ENCODE peak calls at places on chromosome 21, in seven cellular contexts. One of them, this sample, is unnamed.

GRCh38 chr21:45992311-45993209 is 11.0 kb downstream of the COL6A1 start:
- DNase-seq in A549: no peak
- DNase-seq in KBM-7: no peak
- DNase-seq in omental fat pad: peak
- DNase-seq in progenitor cell of endocrine pancreas: no peak
- DNase-seq in GM18507: no peak
- DNase-seq in stimulated activated CD4-positive, alpha-beta T cell treated with anti-CD3 and anti-CD28 coated beads, Interleukin-4, amount 100 ng/mL, for 48 hours: no peak
- DNase-seq in this sample: no peak

GRCh38 chr21:45642122-45642813 is 1.3 kb upstream of the PCBP3 start:
- DNase-seq in A549: no peak
- DNase-seq in KBM-7: no peak
- DNase-seq in omental fat pad: no peak
- DNase-seq in progenitor cell of endocrine pancreas: no peak
- DNase-seq in GM18507: no peak
- DNase-seq in stimulated activated CD4-positive, alpha-beta T cell treated with anti-CD3 and anti-CD28 coated beads, Interleukin-4, amount 100 ng/mL, for 48 hours: no peak
- DNase-seq in this sample: no peak

GRCh38 chr21:45981641-45982255 is at the start of gene COL6A1:
- DNase-seq in A549: no peak
- DNase-seq in KBM-7: peak
- DNase-seq in omental fat pad: no peak
- DNase-seq in progenitor cell of endocrine pancreas: peak
- DNase-seq in GM18507: no peak
- DNase-seq in stimulated activated CD4-positive, alpha-beta T cell treated with anti-CD3 and anti-CD28 coated beads, Interleukin-4, amount 100 ng/mL, for 48 hours: no peak
- DNase-seq in this sample: no peak

GRCh38 chr21:26941436-26941835 is 25.5 kb downstream of the ADAMTS5 start:
- DNase-seq in A549: no peak
- DNase-seq in KBM-7: no peak
- DNase-seq in omental fat pad: no peak
- DNase-seq in progenitor cell of endocrine pancreas: no peak
- DNase-seq in GM18507: no peak
- DNase-seq in stimulated activated CD4-positive, alpha-beta T cell treated with anti-CD3 and anti-CD28 coated beads, Interleukin-4, amount 100 ng/mL, for 48 hours: no peak
- DNase-seq in this sample: no peak

GRCh38 chr21:32770514-32771133 is 931 bp downstream of the PAXBP1 start:
- DNase-seq in A549: no peak
- DNase-seq in KBM-7: peak
- DNase-seq in omental fat pad: no peak
- DNase-seq in progenitor cell of endocrine pancreas: no peak
- DNase-seq in GM18507: no peak
- DNase-seq in stimulated activated CD4-positive, alpha-beta T cell treated with anti-CD3 and anti-CD28 coated beads, Interleukin-4, amount 100 ng/mL, for 48 hours: no peak
- DNase-seq in this sample: peak

GRCh38 chr21:31279986-31280385 is 64.1 kb downstream of the TIAM1 start:
- DNase-seq in A549: no peak
- DNase-seq in KBM-7: no peak
- DNase-seq in omental fat pad: no peak
- DNase-seq in progenitor cell of endocrine pancreas: no peak
- DNase-seq in GM18507: no peak
- DNase-seq in stimulated activated CD4-positive, alpha-beta T cell treated with anti-CD3 and anti-CD28 coated beads, Interleukin-4, amount 100 ng/mL, for 48 hours: no peak
- DNase-seq in this sample: no peak

GRCh38 chr21:41611966-41612606 is 104.1 kb upstream of the TMPRSS2 start:
- DNase-seq in A549: peak
- DNase-seq in KBM-7: peak
- DNase-seq in omental fat pad: no peak
- DNase-seq in progenitor cell of endocrine pancreas: no peak
- DNase-seq in GM18507: no peak
- DNase-seq in stimulated activated CD4-positive, alpha-beta T cell treated with anti-CD3 and anti-CD28 coated beads, Interleukin-4, amount 100 ng/mL, for 48 hours: no peak
- DNase-seq in this sample: peak

GRCh38 chr21:17441370-17441769 is 71.5 kb upstream of the CXADR start:
- DNase-seq in A549: no peak
- DNase-seq in KBM-7: no peak
- DNase-seq in omental fat pad: no peak
- DNase-seq in progenitor cell of endocrine pancreas: no peak
- DNase-seq in GM18507: no peak
- DNase-seq in stimulated activated CD4-positive, alpha-beta T cell treated with anti-CD3 and anti-CD28 coated beads, Interleukin-4, amount 100 ng/mL, for 48 hours: no peak
- DNase-seq in this sample: no peak

GRCh38 chr21:27380303-27380702 is 413.4 kb upstream of the ADAMTS5 start:
- DNase-seq in A549: no peak
- DNase-seq in KBM-7: no peak
- DNase-seq in omental fat pad: no peak
- DNase-seq in progenitor cell of endocrine pancreas: no peak
- DNase-seq in GM18507: no peak
- DNase-seq in stimulated activated CD4-positive, alpha-beta T cell treated with anti-CD3 and anti-CD28 coated beads, Interleukin-4, amount 100 ng/mL, for 48 hours: no peak
- DNase-seq in this sample: no peak

GRCh38 chr21:15775981-15776380 is 46.2 kb downstream of the USP25 start:
- DNase-seq in A549: no peak
- DNase-seq in KBM-7: no peak
- DNase-seq in omental fat pad: no peak
- DNase-seq in progenitor cell of endocrine pancreas: no peak
- DNase-seq in GM18507: no peak
- DNase-seq in stimulated activated CD4-positive, alpha-beta T cell treated with anti-CD3 and anti-CD28 coated beads, Interleukin-4, amount 100 ng/mL, for 48 hours: no peak
- DNase-seq in this sample: no peak

GRCh38 chr21:17612023-17612564 is 607 bp downstream of the BTG3 start:
- DNase-seq in A549: no peak
- DNase-seq in KBM-7: no peak
- DNase-seq in omental fat pad: peak
- DNase-seq in progenitor cell of endocrine pancreas: peak
- DNase-seq in GM18507: no peak
- DNase-seq in stimulated activated CD4-positive, alpha-beta T cell treated with anti-CD3 and anti-CD28 coated beads, Interleukin-4, amount 100 ng/mL, for 48 hours: peak
- DNase-seq in this sample: peak

GRCh38 chr21:25507522-25507921 is 99.8 kb downstream of the MRPL39 start:
- DNase-seq in A549: no peak
- DNase-seq in KBM-7: peak
- DNase-seq in omental fat pad: no peak
- DNase-seq in progenitor cell of endocrine pancreas: no peak
- DNase-seq in GM18507: no peak
- DNase-seq in stimulated activated CD4-positive, alpha-beta T cell treated with anti-CD3 and anti-CD28 coated beads, Interleukin-4, amount 100 ng/mL, for 48 hours: no peak
- DNase-seq in this sample: peak

GRCh38 chr21:28823464-28823863 is 169.2 kb downstream of the LTN1 start:
- DNase-seq in A549: no peak
- DNase-seq in KBM-7: no peak
- DNase-seq in omental fat pad: no peak
- DNase-seq in progenitor cell of endocrine pancreas: no peak
- DNase-seq in GM18507: no peak
- DNase-seq in stimulated activated CD4-positive, alpha-beta T cell treated with anti-CD3 and anti-CD28 coated beads, Interleukin-4, amount 100 ng/mL, for 48 hours: no peak
- DNase-seq in this sample: no peak

GRCh38 chr21:24941316-24942185 is 665.7 kb downstream of the MRPL39 start:
- DNase-seq in A549: no peak
- DNase-seq in KBM-7: no peak
- DNase-seq in omental fat pad: no peak
- DNase-seq in progenitor cell of endocrine pancreas: no peak
- DNase-seq in GM18507: no peak
- DNase-seq in stimulated activated CD4-positive, alpha-beta T cell treated with anti-CD3 and anti-CD28 coated beads, Interleukin-4, amount 100 ng/mL, for 48 hours: no peak
- DNase-seq in this sample: no peak

GRCh38 chr21:38327984-38328383 is 71.2 kb downstream of the KCNJ15 start:
- DNase-seq in A549: no peak
- DNase-seq in KBM-7: no peak
- DNase-seq in omental fat pad: no peak
- DNase-seq in progenitor cell of endocrine pancreas: no peak
- DNase-seq in GM18507: no peak
- DNase-seq in stimulated activated CD4-positive, alpha-beta T cell treated with anti-CD3 and anti-CD28 coated beads, Interleukin-4, amount 100 ng/mL, for 48 hours: no peak
- DNase-seq in this sample: no peak

GRCh38 chr21:35284199-35284598 is 235.1 kb upstream of the RUNX1 start:
- DNase-seq in A549: no peak
- DNase-seq in KBM-7: no peak
- DNase-seq in omental fat pad: no peak
- DNase-seq in progenitor cell of endocrine pancreas: no peak
- DNase-seq in GM18507: no peak
- DNase-seq in stimulated activated CD4-positive, alpha-beta T cell treated with anti-CD3 and anti-CD28 coated beads, Interleukin-4, amount 100 ng/mL, for 48 hours: no peak
- DNase-seq in this sample: no peak

GRCh38 chr21:39332175-39332574 is 16.7 kb downstream of the HMGN1 start:
- DNase-seq in A549: no peak
- DNase-seq in KBM-7: no peak
- DNase-seq in omental fat pad: no peak
- DNase-seq in progenitor cell of endocrine pancreas: no peak
- DNase-seq in GM18507: no peak
- DNase-seq in stimulated activated CD4-positive, alpha-beta T cell treated with anti-CD3 and anti-CD28 coated beads, Interleukin-4, amount 100 ng/mL, for 48 hours: no peak
- DNase-seq in this sample: no peak

GRCh38 chr21:34698270-34699015 is 29.6 kb downstream of the CLIC6 start:
- DNase-seq in A549: no peak
- DNase-seq in KBM-7: no peak
- DNase-seq in omental fat pad: no peak
- DNase-seq in progenitor cell of endocrine pancreas: no peak
- DNase-seq in GM18507: no peak
- DNase-seq in stimulated activated CD4-positive, alpha-beta T cell treated with anti-CD3 and anti-CD28 coated beads, Interleukin-4, amount 100 ng/mL, for 48 hours: no peak
- DNase-seq in this sample: no peak

GRCh38 chr21:44353200-44353970 is at the start of gene TRPM2:
- DNase-seq in A549: no peak
- DNase-seq in KBM-7: peak
- DNase-seq in omental fat pad: no peak
- DNase-seq in progenitor cell of endocrine pancreas: no peak
- DNase-seq in GM18507: no peak
- DNase-seq in stimulated activated CD4-positive, alpha-beta T cell treated with anti-CD3 and anti-CD28 coated beads, Interleukin-4, amount 100 ng/mL, for 48 hours: no peak
- DNase-seq in this sample: peak

GRCh38 chr21:16534408-16535099 is 804.8 kb downstream of the USP25 start:
- DNase-seq in A549: peak
- DNase-seq in KBM-7: no peak
- DNase-seq in omental fat pad: peak
- DNase-seq in progenitor cell of endocrine pancreas: no peak
- DNase-seq in GM18507: no peak
- DNase-seq in stimulated activated CD4-positive, alpha-beta T cell treated with anti-CD3 and anti-CD28 coated beads, Interleukin-4, amount 100 ng/mL, for 48 hours: no peak
- DNase-seq in this sample: no peak

GRCh38 chr21:16073571-16073970 is 343.8 kb downstream of the USP25 start:
- DNase-seq in A549: no peak
- DNase-seq in KBM-7: no peak
- DNase-seq in omental fat pad: no peak
- DNase-seq in progenitor cell of endocrine pancreas: no peak
- DNase-seq in GM18507: no peak
- DNase-seq in stimulated activated CD4-positive, alpha-beta T cell treated with anti-CD3 and anti-CD28 coated beads, Interleukin-4, amount 100 ng/mL, for 48 hours: no peak
- DNase-seq in this sample: no peak

GRCh38 chr21:36188937-36189336 is 32.3 kb downstream of the DOP1B start:
- DNase-seq in A549: no peak
- DNase-seq in KBM-7: no peak
- DNase-seq in omental fat pad: no peak
- DNase-seq in progenitor cell of endocrine pancreas: no peak
- DNase-seq in GM18507: no peak
- DNase-seq in stimulated activated CD4-positive, alpha-beta T cell treated with anti-CD3 and anti-CD28 coated beads, Interleukin-4, amount 100 ng/mL, for 48 hours: no peak
- DNase-seq in this sample: no peak

GRCh38 chr21:46081022-46081861 is 16.7 kb upstream of the COL6A2 start:
- DNase-seq in A549: no peak
- DNase-seq in KBM-7: no peak
- DNase-seq in omental fat pad: no peak
- DNase-seq in progenitor cell of endocrine pancreas: peak
- DNase-seq in GM18507: no peak
- DNase-seq in stimulated activated CD4-positive, alpha-beta T cell treated with anti-CD3 and anti-CD28 coated beads, Interleukin-4, amount 100 ng/mL, for 48 hours: no peak
- DNase-seq in this sample: no peak

GRCh38 chr21:45326834-45327457 is 39.3 kb upstream of the POFUT2 start:
- DNase-seq in A549: no peak
- DNase-seq in KBM-7: no peak
- DNase-seq in omental fat pad: no peak
- DNase-seq in progenitor cell of endocrine pancreas: no peak
- DNase-seq in GM18507: no peak
- DNase-seq in stimulated activated CD4-positive, alpha-beta T cell treated with anti-CD3 and anti-CD28 coated beads, Interleukin-4, amount 100 ng/mL, for 48 hours: no peak
- DNase-seq in this sample: no peak

GRCh38 chr21:37914211-37914900 is 1.9 kb downstream of the KCNJ6 start:
- DNase-seq in A549: no peak
- DNase-seq in KBM-7: peak
- DNase-seq in omental fat pad: no peak
- DNase-seq in progenitor cell of endocrine pancreas: peak
- DNase-seq in GM18507: no peak
- DNase-seq in stimulated activated CD4-positive, alpha-beta T cell treated with anti-CD3 and anti-CD28 coated beads, Interleukin-4, amount 100 ng/mL, for 48 hours: peak
- DNase-seq in this sample: no peak

GRCh38 chr21:34198232-34199120 is 125.1 kb downstream of the MRPS6 start:
- DNase-seq in A549: no peak
- DNase-seq in KBM-7: peak
- DNase-seq in omental fat pad: no peak
- DNase-seq in progenitor cell of endocrine pancreas: no peak
- DNase-seq in GM18507: no peak
- DNase-seq in stimulated activated CD4-positive, alpha-beta T cell treated with anti-CD3 and anti-CD28 coated beads, Interleukin-4, amount 100 ng/mL, for 48 hours: no peak
- DNase-seq in this sample: no peak

GRCh38 chr21:15063821-15064575 is 802 bp downstream of the NRIP1 start:
- DNase-seq in A549: peak
- DNase-seq in KBM-7: peak
- DNase-seq in omental fat pad: no peak
- DNase-seq in progenitor cell of endocrine pancreas: peak
- DNase-seq in GM18507: no peak
- DNase-seq in stimulated activated CD4-positive, alpha-beta T cell treated with anti-CD3 and anti-CD28 coated beads, Interleukin-4, amount 100 ng/mL, for 48 hours: no peak
- DNase-seq in this sample: no peak

GRCh38 chr21:8989261-8989882 is 1532.0 kb upstream of the TPTE start:
- DNase-seq in A549: no peak
- DNase-seq in KBM-7: no peak
- DNase-seq in omental fat pad: no peak
- DNase-seq in progenitor cell of endocrine pancreas: no peak
- DNase-seq in GM18507: no peak
- DNase-seq in stimulated activated CD4-positive, alpha-beta T cell treated with anti-CD3 and anti-CD28 coated beads, Interleukin-4, amount 100 ng/mL, for 48 hours: no peak
- DNase-seq in this sample: peak

GRCh38 chr21:25925936-25926335 is 191.2 kb downstream of the GABPA start:
- DNase-seq in A549: no peak
- DNase-seq in KBM-7: peak
- DNase-seq in omental fat pad: no peak
- DNase-seq in progenitor cell of endocrine pancreas: no peak
- DNase-seq in GM18507: no peak
- DNase-seq in stimulated activated CD4-positive, alpha-beta T cell treated with anti-CD3 and anti-CD28 coated beads, Interleukin-4, amount 100 ng/mL, for 48 hours: no peak
- DNase-seq in this sample: no peak

GRCh38 chr21:44337941-44338895 is 972 bp downstream of the CFAP410 start:
- DNase-seq in A549: peak
- DNase-seq in KBM-7: no peak
- DNase-seq in omental fat pad: no peak
- DNase-seq in progenitor cell of endocrine pancreas: peak
- DNase-seq in GM18507: no peak
- DNase-seq in stimulated activated CD4-positive, alpha-beta T cell treated with anti-CD3 and anti-CD28 coated beads, Interleukin-4, amount 100 ng/mL, for 48 hours: no peak
- DNase-seq in this sample: peak

GRCh38 chr21:19692231-19692630 is 1288.6 kb upstream of the TMPRSS15 start:
- DNase-seq in A549: no peak
- DNase-seq in KBM-7: no peak
- DNase-seq in omental fat pad: no peak
- DNase-seq in progenitor cell of endocrine pancreas: no peak
- DNase-seq in GM18507: no peak
- DNase-seq in stimulated activated CD4-positive, alpha-beta T cell treated with anti-CD3 and anti-CD28 coated beads, Interleukin-4, amount 100 ng/mL, for 48 hours: no peak
- DNase-seq in this sample: no peak

GRCh38 chr21:45357436-45358260 is 47.3 kb upstream of the COL18A1 start:
- DNase-seq in A549: no peak
- DNase-seq in KBM-7: no peak
- DNase-seq in omental fat pad: no peak
- DNase-seq in progenitor cell of endocrine pancreas: no peak
- DNase-seq in GM18507: no peak
- DNase-seq in stimulated activated CD4-positive, alpha-beta T cell treated with anti-CD3 and anti-CD28 coated beads, Interleukin-4, amount 100 ng/mL, for 48 hours: no peak
- DNase-seq in this sample: no peak

GRCh38 chr21:42513151-42513984 is at the start of gene SLC37A1:
- DNase-seq in A549: no peak
- DNase-seq in KBM-7: no peak
- DNase-seq in omental fat pad: no peak
- DNase-seq in progenitor cell of endocrine pancreas: peak
- DNase-seq in GM18507: no peak
- DNase-seq in stimulated activated CD4-positive, alpha-beta T cell treated with anti-CD3 and anti-CD28 coated beads, Interleukin-4, amount 100 ng/mL, for 48 hours: no peak
- DNase-seq in this sample: peak

GRCh38 chr21:40173833-40174232 is 306.6 kb downstream of the PCP4 start:
- DNase-seq in A549: no peak
- DNase-seq in KBM-7: no peak
- DNase-seq in omental fat pad: no peak
- DNase-seq in progenitor cell of endocrine pancreas: no peak
- DNase-seq in GM18507: no peak
- DNase-seq in stimulated activated CD4-positive, alpha-beta T cell treated with anti-CD3 and anti-CD28 coated beads, Interleukin-4, amount 100 ng/mL, for 48 hours: no peak
- DNase-seq in this sample: peak

GRCh38 chr21:36640260-36641244 is 58.4 kb upstream of the SIM2 start:
- DNase-seq in A549: no peak
- DNase-seq in KBM-7: no peak
- DNase-seq in omental fat pad: no peak
- DNase-seq in progenitor cell of endocrine pancreas: no peak
- DNase-seq in GM18507: no peak
- DNase-seq in stimulated activated CD4-positive, alpha-beta T cell treated with anti-CD3 and anti-CD28 coated beads, Interleukin-4, amount 100 ng/mL, for 48 hours: no peak
- DNase-seq in this sample: no peak

GRCh38 chr21:40575983-40576382 is 271.0 kb downstream of the DSCAM start:
- DNase-seq in A549: no peak
- DNase-seq in KBM-7: no peak
- DNase-seq in omental fat pad: no peak
- DNase-seq in progenitor cell of endocrine pancreas: no peak
- DNase-seq in GM18507: no peak
- DNase-seq in stimulated activated CD4-positive, alpha-beta T cell treated with anti-CD3 and anti-CD28 coated beads, Interleukin-4, amount 100 ng/mL, for 48 hours: no peak
- DNase-seq in this sample: no peak

GRCh38 chr21:16633851-16634521 is 878.9 kb upstream of the CXADR start:
- DNase-seq in A549: no peak
- DNase-seq in KBM-7: no peak
- DNase-seq in omental fat pad: no peak
- DNase-seq in progenitor cell of endocrine pancreas: no peak
- DNase-seq in GM18507: no peak
- DNase-seq in stimulated activated CD4-positive, alpha-beta T cell treated with anti-CD3 and anti-CD28 coated beads, Interleukin-4, amount 100 ng/mL, for 48 hours: no peak
- DNase-seq in this sample: no peak

GRCh38 chr21:45460011-45460565 is 55.1 kb downstream of the COL18A1 start:
- DNase-seq in A549: no peak
- DNase-seq in KBM-7: no peak
- DNase-seq in omental fat pad: no peak
- DNase-seq in progenitor cell of endocrine pancreas: no peak
- DNase-seq in GM18507: no peak
- DNase-seq in stimulated activated CD4-positive, alpha-beta T cell treated with anti-CD3 and anti-CD28 coated beads, Interleukin-4, amount 100 ng/mL, for 48 hours: no peak
- DNase-seq in this sample: no peak